ENCODE peak calls at places on chromosome 5, in six cellular contexts. One of them, this sample, is unnamed.

GRCh38 chr5:179801304-179802206 is 5.1 kb downstream of the MGAT4B start:
- DNase-seq in IMR-90: peak; percentile 48
- DNase-seq in neuronal stem cell: no peak
- DNase-seq in H9: peak; percentile 88
- DNase-seq in H1: no peak
- DNase-seq in trophoblast cell: peak; percentile 74
- DNase-seq in this sample: peak; percentile 68

GRCh38 chr5:126357585-126358342 is 65.4 kb upstream of the GRAMD2B start:
- DNase-seq in H9: no peak
- DNase-seq in neuronal stem cell: no peak
- DNase-seq in IMR-90: no peak
- DNase-seq in H1: no peak
- DNase-seq in trophoblast cell: no peak
- DNase-seq in this sample: no peak

GRCh38 chr5:142873831-142874230 is 103.7 kb downstream of the ARHGAP26 start:
- DNase-seq in H9: no peak
- DNase-seq in trophoblast cell: no peak
- DNase-seq in neuronal stem cell: no peak
- DNase-seq in IMR-90: no peak
- DNase-seq in H1: no peak
- DNase-seq in this sample: no peak

GRCh38 chr5:170302729-170303501 is 5.3 kb upstream of the LCP2 start:
- DNase-seq in H9: peak; percentile 45
- DNase-seq in trophoblast cell: no peak
- DNase-seq in neuronal stem cell: no peak
- DNase-seq in H1: no peak
- DNase-seq in IMR-90: no peak
- DNase-seq in this sample: peak; percentile 34

GRCh38 chr5:3602713-3603502 is 7.3 kb downstream of the IRX1 start:
- DNase-seq in H1: no peak
- DNase-seq in H9: peak; percentile 70
- DNase-seq in IMR-90: no peak
- DNase-seq in trophoblast cell: no peak
- DNase-seq in neuronal stem cell: no peak
- DNase-seq in this sample: no peak

GRCh38 chr5:28369418-28369817 is 1331.0 kb upstream of the CDH9 start:
- DNase-seq in H9: no peak
- DNase-seq in trophoblast cell: no peak
- DNase-seq in IMR-90: no peak
- DNase-seq in H1: no peak
- DNase-seq in neuronal stem cell: no peak
- DNase-seq in this sample: no peak

GRCh38 chr5:154117930-154118329 is 72.6 kb upstream of the GALNT10 start:
- DNase-seq in H9: no peak
- DNase-seq in trophoblast cell: no peak
- DNase-seq in IMR-90: no peak
- DNase-seq in H1: no peak
- DNase-seq in neuronal stem cell: no peak
- DNase-seq in this sample: no peak

GRCh38 chr5:13115476-13115875 is 829.0 kb downstream of the DNAH5 start:
- DNase-seq in trophoblast cell: no peak
- DNase-seq in H1: no peak
- DNase-seq in H9: no peak
- DNase-seq in IMR-90: no peak
- DNase-seq in neuronal stem cell: no peak
- DNase-seq in this sample: no peak

GRCh38 chr5:179257190-179257741 is 88.0 kb downstream of the ADAMTS2 start:
- DNase-seq in H1: no peak
- DNase-seq in IMR-90: no peak
- DNase-seq in H9: peak; percentile 23
- DNase-seq in neuronal stem cell: no peak
- DNase-seq in trophoblast cell: no peak
- DNase-seq in this sample: no peak

GRCh38 chr5:83353231-83353630 is 118.3 kb upstream of the VCAN start:
- DNase-seq in neuronal stem cell: no peak
- DNase-seq in IMR-90: no peak
- DNase-seq in H1: no peak
- DNase-seq in H9: no peak
- DNase-seq in trophoblast cell: no peak
- DNase-seq in this sample: no peak

GRCh38 chr5:13985736-13986418 is 41.4 kb upstream of the DNAH5 start:
- DNase-seq in H9: no peak
- DNase-seq in neuronal stem cell: no peak
- DNase-seq in IMR-90: peak; percentile 92
- DNase-seq in H1: no peak
- DNase-seq in trophoblast cell: no peak
- DNase-seq in this sample: peak; percentile 92

GRCh38 chr5:153352685-153353219 is 137.7 kb upstream of the GRIA1 start:
- DNase-seq in H1: no peak
- DNase-seq in neuronal stem cell: no peak
- DNase-seq in IMR-90: no peak
- DNase-seq in trophoblast cell: no peak
- DNase-seq in H9: no peak
- DNase-seq in this sample: no peak

GRCh38 chr5:129125819-129126218 is 31.3 kb downstream of the ISOC1 start:
- DNase-seq in H1: no peak
- DNase-seq in neuronal stem cell: no peak
- DNase-seq in IMR-90: no peak
- DNase-seq in trophoblast cell: no peak
- DNase-seq in H9: no peak
- DNase-seq in this sample: no peak

GRCh38 chr5:75525344-75525743 is 13.7 kb downstream of the POLK start:
- DNase-seq in trophoblast cell: no peak
- DNase-seq in neuronal stem cell: no peak
- DNase-seq in H1: no peak
- DNase-seq in IMR-90: no peak
- DNase-seq in H9: no peak
- DNase-seq in this sample: no peak

GRCh38 chr5:58773744-58774441 is 191.0 kb downstream of the RAB3C start:
- DNase-seq in H1: no peak
- DNase-seq in IMR-90: no peak
- DNase-seq in trophoblast cell: no peak
- DNase-seq in neuronal stem cell: no peak
- DNase-seq in H9: no peak
- DNase-seq in this sample: no peak

GRCh38 chr5:80300125-80300524 is 19.7 kb upstream of the SPZ1 start:
- DNase-seq in IMR-90: no peak
- DNase-seq in H9: no peak
- DNase-seq in neuronal stem cell: no peak
- DNase-seq in trophoblast cell: no peak
- DNase-seq in H1: no peak
- DNase-seq in this sample: no peak

GRCh38 chr5:80302636-80303035 is 17.2 kb upstream of the SPZ1 start:
- DNase-seq in H9: no peak
- DNase-seq in neuronal stem cell: no peak
- DNase-seq in trophoblast cell: no peak
- DNase-seq in IMR-90: no peak
- DNase-seq in H1: no peak
- DNase-seq in this sample: no peak

GRCh38 chr5:80299601-80300000 is 20.2 kb upstream of the SPZ1 start:
- DNase-seq in trophoblast cell: no peak
- DNase-seq in neuronal stem cell: no peak
- DNase-seq in IMR-90: no peak
- DNase-seq in H9: no peak
- DNase-seq in H1: no peak
- DNase-seq in this sample: no peak
- H3K14ac ChIP-seq in trophoblast cell: no peak overlapping the region
- H3K14ac ChIP-seq in neuronal stem cell: no peak overlapping the region
- H3K14ac ChIP-seq in IMR-90: no peak overlapping the region
- H3K14ac ChIP-seq in H9: no peak overlapping the region
- H3K14ac ChIP-seq in H1: no peak overlapping the region
- H3K14ac ChIP-seq in this sample: no peak overlapping the region

DNA sequence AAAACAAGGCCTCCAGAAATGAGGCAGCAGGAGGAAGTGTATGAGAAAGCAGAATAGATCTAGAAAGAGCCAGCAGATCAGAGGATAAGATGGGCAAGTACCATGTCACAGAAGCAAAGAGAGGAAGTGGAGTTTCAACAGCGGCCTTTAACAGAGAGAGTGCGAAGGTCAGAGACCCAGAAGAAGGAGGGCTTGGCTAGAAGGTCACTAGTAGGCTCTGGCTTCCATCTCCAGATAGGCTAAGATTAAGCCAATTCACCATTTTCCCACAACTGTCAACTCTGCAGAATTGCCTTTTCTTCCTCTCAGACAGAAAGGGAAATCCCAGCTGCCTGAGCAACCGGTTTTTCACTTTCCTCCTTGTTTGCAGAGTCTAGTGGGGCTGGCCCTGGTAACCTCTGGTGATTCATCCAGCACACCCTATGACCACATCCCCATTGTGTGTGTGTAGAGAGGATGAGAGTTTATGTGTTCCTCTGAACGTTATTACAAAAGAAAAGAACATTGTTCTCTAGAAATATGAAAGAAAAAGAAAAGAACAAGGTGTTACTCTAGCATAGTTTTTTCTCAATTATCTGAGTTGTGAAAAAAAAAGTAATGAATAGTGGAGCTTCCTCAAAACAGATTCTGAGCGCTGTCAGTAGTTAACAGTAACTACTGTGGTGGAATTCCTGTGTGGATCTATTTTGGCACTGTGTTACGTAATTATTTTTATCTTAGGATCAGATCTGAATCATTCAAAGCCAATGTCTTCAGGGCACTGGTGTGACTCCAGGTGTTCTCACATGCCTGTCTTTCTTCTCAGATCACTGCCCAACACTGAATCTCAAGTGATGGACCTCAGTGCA is 220.4 kb downstream of the ARRDC3 start:
- DNase-seq in H9: no peak
- DNase-seq in trophoblast cell: peak; percentile 96
- DNase-seq in H1: no peak
- DNase-seq in IMR-90: peak; percentile 95
- DNase-seq in neuronal stem cell: peak; percentile 9
- DNase-seq in this sample: peak; percentile 95
- H2AFZ ChIP-seq in H9: no peak overlapping the region
- H2AFZ ChIP-seq in trophoblast cell: no peak overlapping the region
- H2AFZ ChIP-seq in H1: no peak overlapping the region
- H2AFZ ChIP-seq in IMR-90: peak overlapping the region; percentile 58
- H2AFZ ChIP-seq in neuronal stem cell: no peak overlapping the region
- H2AFZ ChIP-seq in this sample: no peak overlapping the region

GRCh38 chr5:150068472-150068871 is 17.9 kb downstream of the CSF1R start:
- DNase-seq in IMR-90: no peak
- DNase-seq in neuronal stem cell: no peak
- DNase-seq in trophoblast cell: no peak
- DNase-seq in H1: no peak
- DNase-seq in H9: no peak
- DNase-seq in this sample: no peak

GRCh38 chr5:150070277-150070638 is 16.1 kb downstream of the CSF1R start:
- DNase-seq in H1: no peak
- DNase-seq in neuronal stem cell: no peak
- DNase-seq in trophoblast cell: no peak
- DNase-seq in H9: peak; percentile 45
- DNase-seq in IMR-90: no peak
- DNase-seq in this sample: no peak

GRCh38 chr5:150068071-150068470 is 18.3 kb downstream of the CSF1R start:
- DNase-seq in IMR-90: no peak
- DNase-seq in H1: no peak
- DNase-seq in trophoblast cell: no peak
- DNase-seq in H9: no peak
- DNase-seq in neuronal stem cell: no peak
- DNase-seq in this sample: no peak

GRCh38 chr5:150069619-150070276 is 16.6 kb downstream of the CSF1R start:
- DNase-seq in neuronal stem cell: no peak
- DNase-seq in H1: no peak
- DNase-seq in trophoblast cell: no peak
- DNase-seq in H9: no peak
- DNase-seq in IMR-90: no peak
- DNase-seq in this sample: no peak

DNA sequence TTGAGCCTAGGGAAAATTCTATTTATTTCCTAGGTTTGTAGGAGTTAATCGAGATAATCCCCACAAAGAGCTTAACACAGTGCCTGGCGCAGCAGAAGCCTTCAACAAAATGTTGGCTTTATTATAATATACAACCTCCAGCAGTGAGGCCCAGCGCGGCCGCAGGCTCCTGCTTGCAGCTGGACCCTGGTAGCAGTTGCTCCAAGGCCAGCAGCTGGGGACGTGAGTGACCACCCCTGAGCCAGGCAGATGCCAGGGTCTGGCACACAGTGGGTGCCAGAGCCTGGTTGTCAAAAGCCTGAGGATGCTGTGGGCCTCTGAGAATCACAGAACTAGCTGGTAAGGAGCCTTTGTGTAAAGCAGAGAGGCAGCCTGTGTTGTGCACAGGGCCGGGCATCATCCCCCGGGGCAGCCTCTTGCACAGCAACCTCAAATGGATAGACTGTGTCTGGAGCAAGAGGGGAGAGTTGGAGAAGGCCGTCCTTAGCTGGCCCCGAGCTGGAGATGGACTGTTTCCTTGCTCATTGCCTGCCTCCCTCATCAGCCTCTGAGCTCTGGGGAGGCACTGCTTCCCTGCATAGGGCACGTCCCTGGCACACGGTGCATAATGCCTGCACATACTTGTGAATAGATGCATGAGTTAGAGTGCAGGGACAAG is 17.3 kb downstream of the CSF1R start:
- DNase-seq in H9: no peak
- DNase-seq in H1: no peak
- DNase-seq in neuronal stem cell: no peak
- DNase-seq in trophoblast cell: no peak
- DNase-seq in IMR-90: no peak
- DNase-seq in this sample: no peak
- H4K91ac ChIP-seq in H9: no peak overlapping the region
- H4K91ac ChIP-seq in H1: no peak overlapping the region
- H4K91ac ChIP-seq in neuronal stem cell: no peak overlapping the region
- H4K91ac ChIP-seq in trophoblast cell: no peak overlapping the region
- H4K91ac ChIP-seq in IMR-90: no peak overlapping the region
- H4K91ac ChIP-seq in this sample: no peak overlapping the region

DNA sequence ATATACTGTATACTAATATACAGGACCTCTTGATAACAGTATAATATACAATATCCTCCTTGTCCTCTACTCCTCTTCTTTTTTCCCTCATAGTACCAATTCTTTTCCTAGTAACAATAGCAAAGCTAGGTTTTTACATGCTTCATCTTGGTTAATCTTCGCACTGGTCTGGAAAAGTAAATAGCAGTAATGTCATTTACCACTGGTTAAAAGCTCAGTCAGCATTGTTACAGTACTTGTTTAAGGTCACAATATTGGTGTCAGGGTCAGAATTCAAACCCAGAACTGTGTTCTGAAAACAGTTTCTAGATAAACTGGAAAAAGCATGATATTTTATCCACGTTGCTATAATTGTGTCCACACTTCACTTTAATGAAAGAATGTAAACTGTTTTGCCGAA is 692.4 kb upstream of the CDH6 start:
- DNase-seq in H9: no peak
- DNase-seq in IMR-90: no peak
- DNase-seq in H1: no peak
- DNase-seq in trophoblast cell: no peak
- DNase-seq in neuronal stem cell: no peak
- DNase-seq in this sample: no peak
- H3K14ac ChIP-seq in H9: no peak overlapping the region
- H3K14ac ChIP-seq in IMR-90: no peak overlapping the region
- H3K14ac ChIP-seq in H1: no peak overlapping the region
- H3K14ac ChIP-seq in trophoblast cell: no peak overlapping the region
- H3K14ac ChIP-seq in neuronal stem cell: no peak overlapping the region
- H3K14ac ChIP-seq in this sample: no peak overlapping the region

This sample was measured in mesenchymal stem cell.